ENCODE peak calls at places on chromosome 6, in eight cellular contexts. G, W, H, S, R, P, A and U are unnamed samples.

GRCh38 chr6:125834347-125834746 is 43.6 kb downstream of the NCOA7 start:
- DNase-seq in G (no peak), W (no peak), H (no peak), S (no peak), R (no peak), P (no peak), A (no peak), U (peak; percentile 32)

GRCh38 chr6:25603251-25603650 is 48.8 kb upstream of the SCGN start:
- DNase-seq in G (no peak), W (no peak), H (no peak), S (no peak), R (no peak), P (no peak), A (no peak), U (no peak)

GRCh38 chr6:12753034-12753433 is 36.5 kb downstream of the PHACTR1 start:
- DNase-seq in G (no peak), W (no peak), H (no peak), S (no peak), R (no peak), P (no peak), A (no peak), U (no peak)

GRCh38 chr6:4291453-4292403 is 156.4 kb upstream of the ECI2 start:
- DNase-seq in G (no peak), W (no peak), H (no peak), S (peak; percentile 38), R (no peak), P (no peak), A (no peak), U (peak; percentile 55)

GRCh38 chr6:51511081-51511480 is 576.3 kb downstream of the PKHD1 start:
- DNase-seq in G (no peak), W (no peak), H (no peak), S (no peak), R (no peak), P (no peak), A (no peak), U (no peak)

GRCh38 chr6:3045777-3046176 is 22.5 kb upstream of the RIPK1 start:
- DNase-seq in G (no peak), W (no peak), H (no peak), S (no peak), R (no peak), P (no peak), A (no peak), U (no peak)

GRCh38 chr6:101236709-101237108 is 156.8 kb upstream of the GRIK2 start:
- DNase-seq in G (no peak), W (no peak), H (no peak), S (no peak), R (no peak), P (no peak), A (no peak), U (no peak)

GRCh38 chr6:130975325-130975724 is 87.7 kb downstream of the EPB41L2 start:
- DNase-seq in G (no peak), W (no peak), H (no peak), S (peak; percentile 31), R (no peak), P (no peak), A (no peak), U (no peak)

GRCh38 chr6:16146527-16146955 is 17.7 kb downstream of the MYLIP start:
- DNase-seq in G (no peak), W (no peak), H (no peak), S (peak; percentile 24), R (no peak), P (peak; percentile 32), A (no peak), U (no peak)

GRCh38 chr6:30616811-30617564 is at the start of gene PPP1R10:
- DNase-seq in G (peak; percentile 99), W (peak; percentile 99), H (peak; percentile 100), S (peak; percentile 100), R (peak; percentile 100), P (peak; percentile 100), A (peak; percentile 96), U (peak; percentile 100)

GRCh38 chr6:52981215-52981910 is 13.7 kb downstream of the GSTA4 start:
- DNase-seq in G (no peak), W (no peak), H (no peak), S (no peak), R (no peak), P (no peak), A (no peak), U (no peak)

GRCh38 chr6:38593419-38593818 is 46.3 kb downstream of the BTBD9 start:
- DNase-seq in G (no peak), W (no peak), H (peak; percentile 20), S (peak; percentile 11), R (no peak), P (no peak), A (no peak), U (peak; percentile 23)

GRCh38 chr6:139037490-139037889 is 8.9 kb downstream of the ABRACL start:
- DNase-seq in G (no peak), W (no peak), H (peak; percentile 76), S (peak; percentile 49), R (no peak), P (no peak), A (no peak), U (no peak)

GRCh38 chr6:158057213-158057987 is 75.7 kb downstream of the SYNJ2 start:
- DNase-seq in G (no peak), W (no peak), H (peak; percentile 84), S (peak; percentile 89), R (no peak), P (no peak), A (no peak), U (peak; percentile 84)

GRCh38 chr6:147223751-147224150 is 19.5 kb downstream of the STXBP5 start:
- DNase-seq in G (no peak), W (no peak), H (no peak), S (peak; percentile 49), R (no peak), P (no peak), A (no peak), U (no peak)

GRCh38 chr6:101883398-101883975 is 490.0 kb downstream of the GRIK2 start:
- DNase-seq in G (no peak), W (no peak), H (no peak), S (no peak), R (no peak), P (no peak), A (no peak), U (peak; percentile 8)

DNA sequence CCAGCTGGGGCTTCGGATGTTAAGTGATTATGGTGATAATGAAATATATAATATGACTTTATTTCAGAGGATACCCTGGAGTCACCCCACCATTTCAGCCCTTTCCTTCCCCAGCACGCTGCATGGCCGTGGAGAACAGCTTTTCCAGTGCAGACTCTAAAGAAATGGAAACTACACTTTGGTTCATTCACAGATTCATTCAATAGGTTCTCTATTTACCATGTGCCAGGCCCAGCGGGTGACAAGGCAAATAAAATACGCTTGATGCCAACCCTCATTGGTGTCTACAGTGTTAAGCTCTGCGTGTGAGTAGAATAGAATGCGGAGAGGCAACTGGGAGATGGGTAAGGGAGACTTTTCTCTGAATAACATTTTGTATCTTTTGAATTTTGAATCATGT is 89.7 kb downstream of the TCP11 start:
- DNase-seq in G (no peak), W (no peak), H (no peak), S (no peak), R (no peak), P (no peak), A (no peak), U (no peak)
- H3K4me3 ChIP-seq in G (no peak overlapping the region), W (no peak overlapping the region), H (no peak overlapping the region), S (no peak overlapping the region), R (no peak overlapping the region), P (no peak overlapping the region), A (no peak overlapping the region), U (no peak overlapping the region)

GRCh38 chr6:166262738-166263515 is 45.3 kb downstream of the PRR18 start:
- DNase-seq in G (no peak), W (no peak), H (no peak), S (no peak), R (no peak), P (no peak), A (no peak), U (no peak)

GRCh38 chr6:166253277-166254229 is 54.6 kb downstream of the PRR18 start:
- DNase-seq in G (no peak), W (peak; percentile 23), H (no peak), S (no peak), R (peak; percentile 35), P (peak; percentile 39), A (no peak), U (no peak)

GRCh38 chr6:166258854-166259276 is 49.3 kb downstream of the PRR18 start:
- DNase-seq in G (peak; percentile 39), W (peak; percentile 38), H (no peak), S (no peak), R (no peak), P (peak; percentile 63), A (peak; percentile 37), U (no peak)

GRCh38 chr6:166257911-166258318 is 50.3 kb downstream of the PRR18 start:
- DNase-seq in G (no peak), W (peak; percentile 33), H (no peak), S (no peak), R (no peak), P (no peak), A (no peak), U (no peak)

DNA sequence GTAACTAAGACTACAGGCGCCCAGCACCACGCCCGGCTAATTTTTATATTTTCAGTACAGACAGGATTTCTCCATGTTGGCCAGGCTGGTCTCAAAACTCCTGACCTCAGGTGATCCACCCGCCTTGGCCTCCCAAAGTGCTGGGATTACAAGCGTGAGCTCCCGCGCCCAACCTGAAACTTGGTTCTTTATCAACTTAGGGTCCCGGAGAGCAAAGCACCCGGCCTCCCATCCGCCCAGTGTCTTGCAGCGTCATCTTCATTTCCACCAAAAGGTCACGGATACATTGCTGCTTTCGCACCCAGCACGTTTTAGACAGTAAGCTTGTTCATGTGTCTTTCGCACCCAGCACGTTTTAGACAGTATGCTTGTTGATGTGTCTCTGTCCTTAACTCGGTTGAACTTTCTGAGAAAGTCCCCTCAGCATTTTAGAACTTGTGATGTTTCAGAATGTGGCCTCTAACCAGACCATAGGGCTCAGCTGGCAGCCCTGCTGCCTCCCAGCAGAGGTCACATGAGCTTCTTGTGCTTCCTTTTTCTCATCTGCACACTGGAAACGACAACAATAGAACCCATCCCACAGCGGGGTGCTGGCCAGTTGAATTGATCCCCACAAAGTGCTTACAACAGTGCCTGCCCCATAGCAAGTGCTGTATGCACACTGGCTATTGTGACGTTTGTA is 48.8 kb downstream of the PRR18 start:
- DNase-seq in G (no peak), W (no peak), H (no peak), S (no peak), R (no peak), P (peak; percentile 42), A (no peak), U (no peak)
- H3K4me3 ChIP-seq in G (no peak overlapping the region), W (peak overlapping the region; percentile 26), H (no peak overlapping the region), S (no peak overlapping the region), R (no peak overlapping the region), P (no peak overlapping the region), A (no peak overlapping the region), U (no peak overlapping the region)

GRCh38 chr6:99132026-99132425 is 184.3 kb upstream of the FBXL4 start:
- DNase-seq in G (no peak), W (no peak), H (no peak), S (no peak), R (no peak), P (no peak), A (no peak), U (no peak)
- H3K4me3 ChIP-seq in G (no peak overlapping the region), W (no peak overlapping the region), H (no peak overlapping the region), S (no peak overlapping the region), R (no peak overlapping the region), P (no peak overlapping the region), A (no peak overlapping the region), U (no peak overlapping the region)

DNA sequence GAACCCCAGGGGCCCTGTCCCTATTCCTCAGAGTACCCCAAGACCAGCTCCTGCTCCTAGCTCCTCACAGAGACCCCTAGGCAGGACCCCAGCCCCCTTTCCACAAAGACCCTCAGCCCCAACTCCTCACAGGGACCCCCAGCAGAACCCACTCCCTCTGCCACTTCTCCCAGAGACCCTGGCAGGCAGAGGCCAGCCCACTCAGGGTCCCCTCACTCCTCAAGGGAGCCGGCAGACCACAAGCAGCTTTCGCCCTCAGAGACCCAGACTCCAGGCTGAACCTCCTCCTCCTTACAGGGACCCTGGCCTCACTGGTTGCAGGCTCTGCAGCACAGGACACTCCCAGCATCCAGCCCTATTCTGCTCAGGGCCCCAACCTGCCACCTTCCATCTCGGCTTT is 575 bp downstream of the SLC44A4 start:
- DNase-seq in G (no peak), W (no peak), H (no peak), S (no peak), R (no peak), P (no peak), A (no peak), U (no peak)
- H3K4me3 ChIP-seq in G (peak overlapping the region; percentile 29), W (no peak overlapping the region), H (no peak overlapping the region), S (no peak overlapping the region), R (no peak overlapping the region), P (no peak overlapping the region), A (no peak overlapping the region), U (no peak overlapping the region)